ENCODE peak calls at places on chromosomes 7 and 10, in four cellular contexts. R is HL-60, L is K562, F is GM12878. P is an unnamed sample.

GRCh38 chr10:66307826-66308225 is 618.0 kb upstream of the LRRTM3 start:
- DNase-seq in F (no peak), R (no peak), L (no peak), P (no peak)

GRCh38 chr7:20225384-20225783 is 8.2 kb upstream of the MACC1 start:
- DNase-seq in L (no peak), R (no peak), F (no peak), P (no peak)

GRCh38 chr7:90345548-90346319 is 782 bp upstream of the GTPBP10 start:
- DNase-seq in R (no peak), F (no peak), L (peak), P (no peak)

GRCh38 chr7:42768037-42768436 is 143.8 kb downstream of the C7orf25 start:
- DNase-seq in R (no peak), L (no peak), F (no peak), P (no peak)

GRCh38 chr10:133405844-133406527 is 12.0 kb downstream of the MTG1 start:
- DNase-seq in L (no peak), F (no peak), R (no peak), P (no peak)

GRCh38 chr10:123194056-123194455 is 39.9 kb downstream of the BUB3 start:
- DNase-seq in L (no peak), F (no peak), R (no peak), P (no peak)

GRCh38 chr10:98158576-98158975 is 24.1 kb downstream of the R3HCC1L start:
- DNase-seq in R (no peak), F (no peak), L (no peak), P (no peak)

GRCh38 chr10:29882766-29883165 is 176.6 kb downstream of the JCAD start:
- DNase-seq in L (no peak), F (no peak), R (no peak), P (no peak)

GRCh38 chr10:33337335-33337854 is 2.9 kb upstream of the NRP1 start:
- DNase-seq in L (no peak), F (no peak), R (no peak), P (no peak)

GRCh38 chr10:122141821-122142651 is 129.1 kb upstream of the BTBD16 start:
- DNase-seq in R (no peak), L (no peak), F (no peak), P (no peak)

GRCh38 chr10:122085423-122085911 is 96.5 kb downstream of the TACC2 start:
- DNase-seq in F (no peak), L (no peak), R (no peak), P (no peak)

GRCh38 chr7:47451851-47452205 is 130.1 kb downstream of the TNS3 start:
- DNase-seq in R (no peak), F (no peak), L (no peak), P (no peak)

GRCh38 chr10:7192831-7193348 is 217.9 kb downstream of the SFMBT2 start:
- DNase-seq in F (no peak), R (no peak), L (no peak), P (no peak)

GRCh38 chr10:14120812-14121211 is 209.9 kb downstream of the FRMD4A start:
- DNase-seq in R (no peak), F (no peak), L (no peak), P (no peak)

GRCh38 chr7:83517026-83517700 is 131.8 kb downstream of the SEMA3E start:
- DNase-seq in R (no peak), L (no peak), F (no peak), P (no peak)

GRCh38 chr10:130432271-130432670 is 296.1 kb downstream of the GLRX3 start:
- DNase-seq in R (no peak), L (no peak), F (no peak), P (no peak)

GRCh38 chr10:77160679-77161078 is 476.9 kb downstream of the KCNMA1 start:
- DNase-seq in L (no peak), F (no peak), R (no peak), P (no peak)
- TF ChIP-seq SPI1 in L (no peak), F (no peak), R (no peak), P (no peak)

GRCh38 chr7:135798104-135798503 is 49.5 kb upstream of the FAM180A start:
- DNase-seq in R (no peak), F (no peak), L (no peak), P (no peak)

GRCh38 chr7:135792866-135793265 is 44.3 kb upstream of the FAM180A start:
- DNase-seq in L (no peak), R (no peak), F (no peak), P (no peak)

GRCh38 chr7:135792334-135792733 is 43.7 kb upstream of the FAM180A start:
- DNase-seq in F (no peak), L (no peak), R (no peak), P (no peak)

GRCh38 chr7:135793841-135794240 is 45.2 kb upstream of the FAM180A start:
- DNase-seq in R (no peak), L (no peak), F (no peak), P (no peak)

DNA sequence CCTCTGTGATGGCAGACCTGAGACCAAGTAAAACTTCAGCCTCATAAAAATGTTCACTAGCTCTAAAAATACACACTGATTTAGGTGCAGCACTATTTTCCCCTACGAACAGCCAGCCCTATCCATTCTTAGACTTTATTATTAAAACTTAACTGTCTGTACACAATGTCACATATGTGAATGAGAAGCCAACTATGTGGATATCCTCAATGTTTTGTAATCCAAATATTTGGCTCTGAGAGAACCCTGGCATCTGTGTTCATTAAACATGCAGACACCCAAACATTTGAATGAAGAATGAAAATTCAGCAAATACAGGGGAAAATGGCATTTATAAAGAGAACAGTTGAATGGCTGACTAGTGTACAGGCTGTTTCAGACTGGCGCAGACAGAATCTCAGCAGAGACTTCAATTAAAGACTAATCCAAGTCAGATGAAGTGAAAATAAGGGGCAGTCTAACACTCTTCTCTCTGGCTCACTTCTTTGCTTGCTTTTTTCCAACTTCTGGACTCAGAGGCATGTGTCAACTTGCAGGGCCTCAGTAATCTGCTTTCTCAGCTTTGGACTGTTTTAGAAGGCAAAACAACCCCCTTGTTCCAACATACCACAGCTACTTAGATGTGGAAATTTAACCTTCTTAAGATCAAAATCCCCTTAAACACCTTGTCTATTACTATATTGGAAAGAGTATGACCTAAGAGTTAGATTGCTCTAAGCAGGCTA is 47.4 kb upstream of the FAM180A start:
- DNase-seq in F (no peak), L (no peak), R (no peak), P (no peak)
- TF ChIP-seq POLR2AphosphoS5 in F (no peak), L (no peak), R (no peak), P (no peak)

GRCh38 chr7:102244601-102245000 is 42.1 kb upstream of the SH2B2 start:
- DNase-seq in R (no peak), F (no peak), L (no peak), P (no peak)
- TF ChIP-seq SPI1 in R (no peak), F (no peak), L (no peak), P (no peak)

DNA sequence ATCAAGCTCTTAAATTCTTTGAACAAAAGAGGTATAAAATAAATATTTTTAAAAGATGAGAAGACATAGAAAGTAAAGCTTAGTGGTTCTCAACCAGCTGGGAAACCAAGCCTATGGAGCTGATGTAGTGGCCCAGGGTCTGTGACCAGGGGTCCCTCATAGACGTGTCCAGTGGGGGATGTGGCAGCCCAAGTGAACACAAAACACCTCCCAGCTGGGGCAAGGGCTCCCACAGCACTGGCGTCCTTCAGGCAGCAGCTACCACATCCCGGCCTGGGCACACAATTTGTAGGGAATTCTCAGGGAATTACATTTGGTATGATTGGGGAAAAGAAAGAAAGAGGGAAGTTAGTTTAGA is 17.8 kb upstream of the CCDC71L start:
- DNase-seq in R (no peak), L (no peak), F (no peak), P (no peak)
- TF ChIP-seq POLR2AphosphoS5 in R (no peak), L (no peak), F (no peak), P (no peak)

GRCh38 chr7:73983437-73984164 is 44.4 kb upstream of the ELN start:
- DNase-seq in F (no peak), R (no peak), L (no peak), P (no peak)
- TF ChIP-seq SPI1 in F (no peak), R (no peak), L (no peak), P (no peak)

P was measured in GM12891.